ENCODE peak calls at places on chromosomes 2 and 18, in seven cellular contexts. W is Daoy; L is AG20443; X is fibroblast of the conjunctiva; G is naive B cell; T is substantia nigra; K is CD8-positive, alpha-beta memory T cell. E is an unnamed sample.

GRCh38 chr2:23563673-23564617 is 179.0 kb downstream of the KLHL29 start:
- DNase-seq in K (no peak), L (peak; percentile 93), W (peak; percentile 67), X (peak; percentile 80), G (no peak), T (peak; percentile 46), E (peak; percentile 60)

GRCh38 chr18:58862851-58863538 is 1.7 kb upstream of the ZNF532 start:
- DNase-seq in T (peak; percentile 49), W (peak; percentile 45), K (peak; percentile 11), G (peak; percentile 44), X (no peak), L (peak; percentile 54), E (peak; percentile 49)

GRCh38 chr2:128414946-128415767 is 96.5 kb upstream of the HS6ST1 start:
- DNase-seq in W (no peak), G (no peak), L (no peak), K (no peak), X (no peak), T (no peak), E (no peak)

GRCh38 chr2:241129086-241129871 is 20.0 kb downstream of the PASK start:
- DNase-seq in W (no peak), L (no peak), K (no peak), T (no peak), X (no peak), G (no peak), E (no peak)

GRCh38 chr2:191051825-191052778 is 38.1 kb upstream of the STAT1 start:
- DNase-seq in K (peak; percentile 65), X (no peak), L (peak; percentile 40), W (peak; percentile 41), T (no peak), G (peak; percentile 39), E (no peak)

GRCh38 chr2:217835931-217836881 is 166.6 kb downstream of the TNS1 start:
- DNase-seq in W (peak; percentile 25), G (no peak), X (peak; percentile 99), T (no peak), K (no peak), L (peak; percentile 88), E (no peak)

GRCh38 chr18:2978626-2979025 is 34.3 kb downstream of the LPIN2 start:
- DNase-seq in G (no peak), K (peak; percentile 16), X (peak; percentile 70), L (peak; percentile 58), T (no peak), W (peak; percentile 58), E (no peak)

GRCh38 chr2:64515075-64515474 is 9.1 kb upstream of the AFTPH start:
- DNase-seq in W (no peak), K (no peak), L (no peak), T (no peak), X (no peak), G (no peak), E (no peak)

GRCh38 chr18:24271381-24272331 is 126.0 kb downstream of the OSBPL1A start:
- DNase-seq in T (peak; percentile 62), L (peak; percentile 91), G (peak; percentile 24), K (no peak), W (peak; percentile 81), X (peak; percentile 53), E (peak; percentile 73)

E was measured in dorsolateral prefrontal cortex.